ENCODE peak calls at places on chromosomes 11 and 22, in four cellular contexts. One of them, this sample, is unnamed.

GRCh38 chr11:24779791-24780190 is 282.9 kb downstream of the LUZP2 start:
- DNase-seq in fibroblast of mammary gland: no peak
- DNase-seq in tibial nerve: no peak
- DNase-seq in NB4: no peak
- DNase-seq in this sample: no peak

GRCh38 chr11:5369793-5370192 is 13.8 kb upstream of the OR51M1 start:
- DNase-seq in fibroblast of mammary gland: peak
- DNase-seq in tibial nerve: no peak
- DNase-seq in NB4: peak
- DNase-seq in this sample: no peak

GRCh38 chr11:92227233-92227593 is 2.6 kb downstream of the FAT3 start:
- DNase-seq in fibroblast of mammary gland: no peak
- DNase-seq in tibial nerve: no peak
- DNase-seq in NB4: no peak
- DNase-seq in this sample: no peak

GRCh38 chr11:12050911-12051667 is 42.7 kb upstream of the DKK3 start:
- DNase-seq in fibroblast of mammary gland: no peak
- DNase-seq in tibial nerve: no peak
- DNase-seq in NB4: no peak
- DNase-seq in this sample: no peak

GRCh38 chr22:34992672-34993071 is 73.3 kb upstream of the ISX start:
- DNase-seq in fibroblast of mammary gland: no peak
- DNase-seq in tibial nerve: no peak
- DNase-seq in NB4: no peak
- DNase-seq in this sample: no peak

GRCh38 chr22:31742115-31742514 is 7.8 kb downstream of the PRR14L start:
- DNase-seq in fibroblast of mammary gland: no peak
- DNase-seq in tibial nerve: no peak
- DNase-seq in NB4: no peak
- DNase-seq in this sample: no peak

GRCh38 chr11:88680806-88681205 is 343.3 kb upstream of the CTSC start:
- DNase-seq in fibroblast of mammary gland: peak
- DNase-seq in tibial nerve: no peak
- DNase-seq in NB4: peak
- DNase-seq in this sample: no peak

GRCh38 chr11:129884581-129884980 is 10.8 kb downstream of the NFRKB start:
- DNase-seq in fibroblast of mammary gland: no peak
- DNase-seq in tibial nerve: no peak
- DNase-seq in NB4: no peak
- DNase-seq in this sample: no peak

GRCh38 chr11:129223701-129224149 is 31.6 kb upstream of the ARHGAP32 start:
- DNase-seq in fibroblast of mammary gland: peak
- DNase-seq in tibial nerve: no peak
- DNase-seq in NB4: no peak
- DNase-seq in this sample: peak

GRCh38 chr22:26901228-26901816 is 243.9 kb downstream of the MIAT start:
- DNase-seq in fibroblast of mammary gland: no peak
- DNase-seq in tibial nerve: no peak
- DNase-seq in NB4: no peak
- DNase-seq in this sample: no peak

GRCh38 chr11:40100204-40100603 is 1359.2 kb downstream of the LRRC4C start:
- DNase-seq in fibroblast of mammary gland: no peak
- DNase-seq in tibial nerve: no peak
- DNase-seq in NB4: no peak
- DNase-seq in this sample: no peak

GRCh38 chr11:79108851-79109250 is 332.0 kb downstream of the TENM4 start:
- DNase-seq in fibroblast of mammary gland: peak
- DNase-seq in tibial nerve: no peak
- DNase-seq in NB4: no peak
- DNase-seq in this sample: no peak

GRCh38 chr22:25099202-25099601 is 100.5 kb upstream of the CRYBB3 start:
- DNase-seq in fibroblast of mammary gland: no peak
- DNase-seq in tibial nerve: no peak
- DNase-seq in NB4: no peak
- DNase-seq in this sample: no peak

GRCh38 chr11:60905551-60906113 is 753 bp downstream of the PRPF19 start:
- DNase-seq in fibroblast of mammary gland: peak
- DNase-seq in tibial nerve: no peak
- DNase-seq in NB4: no peak
- DNase-seq in this sample: no peak

GRCh38 chr11:72975778-72976520 is 161.7 kb downstream of the ATG16L2 start:
- DNase-seq in fibroblast of mammary gland: peak
- DNase-seq in tibial nerve: no peak
- DNase-seq in NB4: peak
- DNase-seq in this sample: peak

GRCh38 chr22:22422629-22423112 is 85.9 kb downstream of the ZNF280B start:
- DNase-seq in fibroblast of mammary gland: peak
- DNase-seq in tibial nerve: peak
- DNase-seq in NB4: peak
- DNase-seq in this sample: peak

GRCh38 chr11:119028346-119029068 is 2.2 kb downstream of the SLC37A4 start:
- DNase-seq in fibroblast of mammary gland: no peak
- DNase-seq in tibial nerve: no peak
- DNase-seq in NB4: no peak
- DNase-seq in this sample: no peak

GRCh38 chr11:132050577-132051180 is 680.3 kb downstream of the NTM start:
- DNase-seq in fibroblast of mammary gland: no peak
- DNase-seq in tibial nerve: no peak
- DNase-seq in NB4: no peak
- DNase-seq in this sample: no peak

GRCh38 chr11:127926721-127927120 is 660.6 kb downstream of the ETS1 start:
- DNase-seq in fibroblast of mammary gland: no peak
- DNase-seq in tibial nerve: no peak
- DNase-seq in NB4: no peak
- DNase-seq in this sample: no peak

GRCh38 chr22:17411213-17411612 is 42.0 kb downstream of the CECR2 start:
- DNase-seq in fibroblast of mammary gland: no peak
- DNase-seq in tibial nerve: no peak
- DNase-seq in NB4: no peak
- DNase-seq in this sample: no peak

GRCh38 chr11:106246495-106246894 is 169.0 kb downstream of the AASDHPPT start:
- DNase-seq in fibroblast of mammary gland: no peak
- DNase-seq in tibial nerve: no peak
- DNase-seq in NB4: no peak
- DNase-seq in this sample: no peak

GRCh38 chr11:122154227-122154626 is 38.2 kb upstream of the BLID start:
- DNase-seq in fibroblast of mammary gland: no peak
- DNase-seq in tibial nerve: no peak
- DNase-seq in NB4: no peak
- DNase-seq in this sample: no peak

GRCh38 chr11:19084661-19085315 is 24.3 kb upstream of the MRGPRX2 start:
- DNase-seq in fibroblast of mammary gland: peak
- DNase-seq in tibial nerve: no peak
- DNase-seq in NB4: no peak
- DNase-seq in this sample: no peak

GRCh38 chr11:50032574-50032973 is at the start of gene OR4C45:
- DNase-seq in fibroblast of mammary gland: no peak
- DNase-seq in tibial nerve: no peak
- DNase-seq in NB4: no peak
- DNase-seq in this sample: no peak

GRCh38 chr11:121488145-121488544 is 35.4 kb upstream of the SORL1-AS1 start:
- DNase-seq in fibroblast of mammary gland: no peak
- DNase-seq in tibial nerve: no peak
- DNase-seq in NB4: no peak
- DNase-seq in this sample: no peak

GRCh38 chr22:41746563-41747400 is 47.5 kb downstream of the MEI1 start:
- DNase-seq in fibroblast of mammary gland: peak
- DNase-seq in tibial nerve: peak
- DNase-seq in NB4: peak
- DNase-seq in this sample: peak

GRCh38 chr22:26170795-26171194 is 1.5 kb downstream of the SEZ6L start:
- DNase-seq in fibroblast of mammary gland: no peak
- DNase-seq in tibial nerve: no peak
- DNase-seq in NB4: peak
- DNase-seq in this sample: no peak

GRCh38 chr11:74636633-74637184 is 44.3 kb downstream of the POLD3 start:
- DNase-seq in fibroblast of mammary gland: peak
- DNase-seq in tibial nerve: no peak
- DNase-seq in NB4: peak
- DNase-seq in this sample: peak

GRCh38 chr11:98772799-98773198 is 247.9 kb upstream of the CNTN5 start:
- DNase-seq in fibroblast of mammary gland: no peak
- DNase-seq in tibial nerve: no peak
- DNase-seq in NB4: no peak
- DNase-seq in this sample: no peak

GRCh38 chr11:82995754-82996398 is 75.8 kb downstream of the RAB30 start:
- DNase-seq in fibroblast of mammary gland: peak
- DNase-seq in tibial nerve: no peak
- DNase-seq in NB4: no peak
- DNase-seq in this sample: peak

GRCh38 chr11:131609317-131609716 is 238.9 kb downstream of the NTM start:
- DNase-seq in fibroblast of mammary gland: peak
- DNase-seq in tibial nerve: no peak
- DNase-seq in NB4: no peak
- DNase-seq in this sample: peak

GRCh38 chr11:6568191-6568918 is 35.1 kb downstream of the RRP8 start:
- DNase-seq in fibroblast of mammary gland: peak
- DNase-seq in tibial nerve: no peak
- DNase-seq in NB4: peak
- DNase-seq in this sample: peak

GRCh38 chr11:6569706-6570105 is 33.7 kb downstream of the RRP8 start:
- DNase-seq in fibroblast of mammary gland: no peak
- DNase-seq in tibial nerve: no peak
- DNase-seq in NB4: no peak
- DNase-seq in this sample: no peak

GRCh38 chr11:6570691-6571427 is 32.6 kb downstream of the RRP8 start:
- DNase-seq in fibroblast of mammary gland: no peak
- DNase-seq in tibial nerve: no peak
- DNase-seq in NB4: no peak
- DNase-seq in this sample: no peak

GRCh38 chr11:6572215-6572614 is 31.2 kb downstream of the RRP8 start:
- DNase-seq in fibroblast of mammary gland: peak
- DNase-seq in tibial nerve: no peak
- DNase-seq in NB4: no peak
- DNase-seq in this sample: peak

GRCh38 chr11:6571434-6572008 is 31.9 kb downstream of the RRP8 start:
- DNase-seq in fibroblast of mammary gland: no peak
- DNase-seq in tibial nerve: no peak
- DNase-seq in NB4: no peak
- DNase-seq in this sample: no peak
- TF ChIP-seq CTCF in fibroblast of mammary gland: no peak
- TF ChIP-seq CTCF in tibial nerve: no peak
- TF ChIP-seq CTCF in NB4: no peak
- TF ChIP-seq CTCF in this sample: no peak

DNA sequence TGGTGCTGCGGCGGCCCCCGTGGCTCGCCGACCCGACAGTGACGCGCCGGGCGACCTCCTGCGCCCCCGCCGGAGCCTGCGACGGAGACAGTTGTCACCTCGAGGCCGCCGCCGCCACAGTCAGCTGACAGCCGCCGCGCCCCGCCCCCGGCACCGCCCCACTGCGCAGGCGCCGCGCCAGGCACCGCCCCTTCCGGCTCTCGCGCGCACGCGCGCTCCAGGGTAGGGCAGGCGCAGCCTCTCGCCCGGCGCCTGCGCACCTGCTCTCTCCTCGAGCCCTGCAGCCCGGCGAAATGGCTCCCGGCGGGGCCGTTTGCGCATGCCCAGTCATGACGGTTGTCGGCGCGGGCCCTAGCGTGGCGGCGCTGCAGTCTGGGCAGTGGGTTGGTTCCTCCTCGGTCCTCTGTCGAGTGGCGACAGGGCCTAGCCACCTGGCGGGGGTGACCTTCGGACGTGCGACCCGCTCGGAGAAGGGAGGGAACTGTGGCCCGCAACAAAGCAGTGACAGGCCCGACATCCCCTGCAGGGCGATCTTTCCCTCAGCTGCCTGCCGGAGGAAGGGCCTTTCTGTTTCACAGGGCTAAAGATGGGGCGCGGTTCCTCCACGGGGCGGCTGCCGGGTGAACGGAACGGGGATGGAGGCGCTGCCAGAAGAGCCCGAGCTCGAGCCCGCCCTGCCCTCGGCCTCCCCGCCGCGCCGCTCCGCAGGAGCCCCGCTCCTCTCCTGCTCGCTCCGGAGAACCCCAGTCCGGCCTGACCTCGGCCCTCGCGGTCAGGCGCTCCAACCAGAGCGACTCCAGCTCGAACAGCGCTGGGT is at the start of gene TOLLIP:
- DNase-seq in fibroblast of mammary gland: peak
- DNase-seq in tibial nerve: peak
- DNase-seq in NB4: peak
- DNase-seq in this sample: peak
- TF ChIP-seq CTCF in fibroblast of mammary gland: peak
- TF ChIP-seq CTCF in tibial nerve: peak
- TF ChIP-seq CTCF in NB4: peak
- TF ChIP-seq CTCF in this sample: peak

GRCh38 chr11:64097468-64098317 is 62.0 kb downstream of the FLRT1 start:
- DNase-seq in fibroblast of mammary gland: no peak
- DNase-seq in tibial nerve: no peak
- DNase-seq in NB4: no peak
- DNase-seq in this sample: no peak

GRCh38 chr11:64100782-64101358 is 65.0 kb downstream of the MACROD1 start:
- DNase-seq in fibroblast of mammary gland: no peak
- DNase-seq in tibial nerve: no peak
- DNase-seq in NB4: no peak
- DNase-seq in this sample: no peak

GRCh38 chr11:64100345-64100744 is 64.6 kb downstream of the FLRT1 start:
- DNase-seq in fibroblast of mammary gland: no peak
- DNase-seq in tibial nerve: no peak
- DNase-seq in NB4: peak
- DNase-seq in this sample: no peak

GRCh38 chr11:64098318-64098831 is 62.6 kb downstream of the FLRT1 start:
- DNase-seq in fibroblast of mammary gland: no peak
- DNase-seq in tibial nerve: no peak
- DNase-seq in NB4: no peak
- DNase-seq in this sample: no peak

DNA sequence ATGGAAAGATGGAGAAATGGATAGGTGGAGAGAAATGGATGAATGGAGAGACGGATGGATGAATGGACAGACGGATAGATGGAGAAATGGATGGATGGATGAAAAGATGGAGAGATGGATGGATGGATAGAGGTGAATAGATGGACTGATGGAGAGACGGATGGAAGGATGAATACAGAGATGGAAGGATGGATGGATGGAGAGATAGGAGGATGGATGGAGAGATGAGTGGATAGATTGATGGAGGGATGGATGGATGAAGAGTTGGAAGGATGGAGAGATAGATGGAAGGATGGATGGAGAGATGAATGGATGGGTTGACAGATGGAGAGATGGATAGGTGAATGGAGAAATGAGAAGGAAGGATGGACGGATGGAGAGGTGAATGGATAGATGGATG is 63.7 kb downstream of the FLRT1 start:
- DNase-seq in fibroblast of mammary gland: no peak
- DNase-seq in tibial nerve: no peak
- DNase-seq in NB4: no peak
- DNase-seq in this sample: no peak
- TF ChIP-seq CTCF in fibroblast of mammary gland: no peak
- TF ChIP-seq CTCF in tibial nerve: no peak
- TF ChIP-seq CTCF in NB4: no peak
- TF ChIP-seq CTCF in this sample: no peak

DNA sequence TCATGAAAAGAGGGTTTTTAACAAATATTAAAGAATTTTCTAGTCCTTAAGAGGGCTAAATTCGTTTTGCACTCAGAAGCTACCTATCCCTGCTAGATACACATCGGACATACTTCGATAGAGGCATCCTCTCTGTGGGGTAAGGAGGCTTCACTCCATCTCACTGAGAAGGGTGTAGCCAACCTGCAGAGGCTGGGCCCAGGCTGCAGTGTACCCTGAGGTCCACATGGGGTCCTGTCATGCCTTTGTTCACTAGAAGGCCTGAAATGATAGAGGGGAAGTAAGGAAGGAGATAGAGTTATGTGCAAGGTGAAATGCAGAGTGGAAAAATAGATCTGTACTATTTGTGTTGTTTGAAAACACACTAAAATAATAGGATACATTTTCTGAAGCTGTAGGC is 45.6 kb downstream of the IGSF9B start:
- DNase-seq in fibroblast of mammary gland: no peak
- DNase-seq in tibial nerve: no peak
- DNase-seq in NB4: peak
- DNase-seq in this sample: no peak
- TF ChIP-seq CTCF in fibroblast of mammary gland: no peak
- TF ChIP-seq CTCF in tibial nerve: no peak
- TF ChIP-seq CTCF in NB4: peak
- TF ChIP-seq CTCF in this sample: no peak

This sample was measured in AG09319.